ENCODE peak calls at places on chromosomes 5 and 9, in four cellular contexts. W, O, Z and C are unnamed samples.

GRCh38 chr5:95390812-95391492 is at the start of gene FAM81B:
- DNase-seq in Z (no peak), O (no peak), W (no peak), C (no peak)

GRCh38 chr9:111297061-111297824 is 32.8 kb downstream of the OR2K2 start:
- DNase-seq in O (no peak), W (no peak), Z (no peak), C (no peak)

GRCh38 chr9:76403352-76403751 is 9.1 kb upstream of the RFK start:
- DNase-seq in Z (no peak), W (peak), O (peak), C (no peak)

GRCh38 chr5:86979801-86980510 is 287.7 kb upstream of the RASA1 start:
- DNase-seq in Z (no peak), W (peak), O (peak), C (no peak)

GRCh38 chr5:138470322-138471285 is 5.3 kb downstream of the EGR1 start:
- DNase-seq in W (peak), Z (no peak), O (peak), C (no peak)

GRCh38 chr9:100341889-100342288 is 10.9 kb downstream of the TEX10 start:
- DNase-seq in W (no peak), Z (no peak), O (no peak), C (no peak)

GRCh38 chr9:92671323-92671722 is 1.4 kb upstream of the IPPK start:
- DNase-seq in O (no peak), W (peak), Z (no peak), C (no peak)

GRCh38 chr5:139746691-139747582 is 48.7 kb upstream of the PSD2 start:
- DNase-seq in O (no peak), Z (peak), W (no peak), C (peak)

GRCh38 chr9:74498616-74499095 is 1.5 kb downstream of the RORB start:
- DNase-seq in Z (no peak), W (no peak), O (no peak), C (no peak)

GRCh38 chr5:39700523-39700922 is 275.7 kb upstream of the DAB2 start:
- DNase-seq in O (no peak), Z (no peak), W (no peak), C (no peak)

GRCh38 chr9:1495282-1495681 is 445.1 kb downstream of the DMRT2 start:
- DNase-seq in W (no peak), O (no peak), Z (no peak), C (no peak)

GRCh38 chr5:135441256-135441915 is 5.8 kb downstream of the DCANP1 start:
- DNase-seq in Z (no peak), W (no peak), O (no peak), C (no peak)

GRCh38 chr9:108565651-108566378 is 290.0 kb downstream of the ACTL7B start:
- DNase-seq in Z (peak), O (peak), W (peak), C (no peak)

GRCh38 chr5:178439411-178440162 is 150.6 kb downstream of the COL23A1 start:
- DNase-seq in O (no peak), W (no peak), Z (no peak), C (no peak)

GRCh38 chr5:160835376-160835775 is 16.6 kb downstream of the ATP10B start:
- DNase-seq in Z (no peak), O (no peak), W (no peak), C (no peak)

GRCh38 chr5:141966275-141966962 is 2.5 kb upstream of the RNF14 start:
- DNase-seq in O (no peak), Z (no peak), W (no peak), C (no peak)

DNA sequence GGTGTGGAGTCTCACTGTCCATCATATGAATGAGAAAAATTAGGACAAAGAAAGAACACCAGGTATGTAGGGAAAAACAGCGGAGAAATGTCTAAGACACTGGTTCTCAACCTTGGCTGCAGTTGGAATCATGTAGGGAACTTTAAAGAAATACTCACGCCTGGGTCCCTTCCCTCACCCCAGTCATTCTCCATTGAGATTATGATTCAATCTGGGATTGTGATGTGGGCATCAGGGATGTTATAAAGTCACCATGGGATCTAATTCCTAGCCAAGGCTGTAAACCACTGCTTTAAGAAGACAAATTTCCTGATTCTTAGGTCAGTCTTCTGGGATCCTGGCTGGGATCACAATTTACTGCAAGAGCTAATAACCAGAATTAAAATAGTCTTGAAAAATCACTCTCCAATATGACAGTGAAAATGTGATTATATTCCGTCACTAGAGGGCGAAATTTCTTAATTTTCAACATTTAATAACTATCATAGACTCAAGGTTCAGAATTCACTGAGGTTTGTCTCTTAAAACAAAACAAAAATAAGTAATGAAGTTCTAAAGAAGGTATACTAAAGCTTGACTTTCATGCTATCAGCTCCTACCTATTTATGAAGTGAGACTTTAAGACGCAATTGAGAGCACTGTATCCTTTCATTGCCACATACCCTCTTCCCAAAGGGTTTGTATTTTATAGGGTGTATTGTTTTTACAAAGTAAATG is 60.5 kb downstream of the GLDC start:
- DNase-seq in O (no peak), Z (no peak), W (no peak), C (no peak)
- TF ChIP-seq CTCF in O (no peak), Z (peak), W (peak), C (peak)

GRCh38 chr5:127941646-127942045 is 141.9 kb upstream of the SLC12A2 start:
- DNase-seq in O (no peak), Z (no peak), W (no peak), C (no peak)

GRCh38 chr5:127936439-127936972 is 147.1 kb upstream of the SLC12A2 start:
- DNase-seq in Z (no peak), O (no peak), W (peak), C (peak)

GRCh38 chr5:127935398-127935797 is 148.2 kb upstream of the SLC12A2 start:
- DNase-seq in O (no peak), W (no peak), Z (no peak), C (no peak)

GRCh38 chr5:127940854-127941253 is 142.7 kb upstream of the SLC12A2 start:
- DNase-seq in W (no peak), Z (no peak), O (no peak), C (no peak)

DNA sequence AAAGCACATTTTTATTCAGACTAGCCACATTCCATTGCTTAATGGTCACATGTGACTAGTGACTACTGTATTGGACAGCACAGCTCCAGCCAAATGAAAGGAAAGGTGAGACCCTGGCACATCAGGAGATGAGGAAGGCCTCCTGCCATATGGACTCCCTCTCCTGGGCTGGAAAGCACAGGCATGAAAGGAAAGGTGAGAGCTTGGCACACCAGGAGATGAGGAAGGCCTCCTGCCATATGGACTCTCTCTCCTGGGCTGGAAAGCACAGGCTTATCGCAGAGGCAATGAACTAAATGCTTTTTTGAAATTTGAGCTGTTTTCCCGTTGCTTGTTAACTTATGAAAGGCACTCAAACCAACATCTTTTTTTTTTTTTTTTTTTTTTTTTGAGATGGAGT is 144.8 kb upstream of the SLC12A2 start:
- DNase-seq in W (no peak), Z (no peak), O (no peak), C (no peak)
- TF ChIP-seq CTCF in W (no peak), Z (no peak), O (no peak), C (no peak)

GRCh38 chr5:149128023-149128875 is 13.0 kb upstream of the ABLIM3 start:
- DNase-seq in Z (no peak), O (no peak), W (no peak), C (no peak)

GRCh38 chr5:149130932-149131273 is 10.4 kb upstream of the ABLIM3 start:
- DNase-seq in Z (no peak), O (no peak), W (no peak), C (no peak)

GRCh38 chr5:149132474-149132873 is 8.8 kb upstream of the ABLIM3 start:
- DNase-seq in W (no peak), O (no peak), Z (no peak), C (no peak)

GRCh38 chr5:149129181-149129580 is 12.1 kb upstream of the ABLIM3 start:
- DNase-seq in O (no peak), W (peak), Z (no peak), C (no peak)

DNA sequence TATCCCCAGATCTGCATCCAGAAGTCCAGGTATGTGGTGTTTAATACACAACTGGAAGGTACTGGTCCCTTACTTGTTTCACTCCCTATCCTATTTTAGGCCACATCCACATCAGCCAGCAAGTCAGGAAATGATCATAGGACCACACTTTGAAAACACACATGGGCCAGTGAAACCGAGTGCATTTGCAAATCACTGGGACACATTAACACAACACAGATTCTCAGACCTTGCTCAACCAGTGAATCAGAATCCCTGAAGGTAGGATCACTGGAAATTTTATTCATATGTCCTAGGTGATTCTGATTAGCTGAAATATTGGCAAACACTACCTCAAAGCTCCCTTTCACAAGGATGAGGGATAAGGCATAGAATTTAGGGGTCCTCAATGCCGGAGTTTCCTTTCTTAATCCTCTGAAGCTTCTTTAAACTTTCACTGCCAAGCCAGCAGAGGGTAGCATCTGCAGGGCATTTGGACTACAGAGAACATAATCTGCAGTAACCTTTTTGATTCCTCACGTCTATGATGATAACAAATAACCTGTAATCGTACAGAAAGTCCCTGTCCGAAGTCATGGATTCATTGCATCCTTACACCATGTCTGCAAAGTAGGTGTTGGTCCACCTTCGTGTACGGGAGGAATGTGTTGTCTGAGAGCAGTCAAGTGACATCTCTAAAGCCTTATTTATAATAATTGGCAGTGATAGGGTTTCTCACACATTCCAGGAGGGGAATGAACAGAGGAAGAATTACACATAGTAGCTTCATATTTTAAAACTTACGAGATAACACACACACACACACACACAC is 11.0 kb upstream of the ABLIM3 start:
- DNase-seq in Z (no peak), O (no peak), W (peak), C (no peak)
- TF ChIP-seq CTCF in Z (no peak), O (peak), W (peak), C (no peak)

GRCh38 chr5:42807722-42808447 is 3.8 kb downstream of the SELENOP start:
- DNase-seq in W (no peak), Z (no peak), O (no peak), C (no peak)
- TF ChIP-seq CTCF in W (no peak), Z (no peak), O (peak), C (no peak)